ENCODE peak calls at places on chromosomes 3 and 15, in five cellular contexts. One of them, this sample, is unnamed.

GRCh38 chr3:181727122-181728036 is 15.7 kb downstream of the SOX2 start:
- DNase-seq in pancreas: no peak
- DNase-seq in colonic mucosa: no peak
- DNase-seq in uterus: no peak
- DNase-seq in ovary: no peak
- DNase-seq in this sample: no peak

GRCh38 chr15:38944551-38944950 is 379.9 kb upstream of the RASGRP1 start:
- DNase-seq in pancreas: no peak
- DNase-seq in colonic mucosa: no peak
- DNase-seq in uterus: no peak
- DNase-seq in ovary: no peak
- DNase-seq in this sample: no peak

GRCh38 chr15:74657846-74658245 is 38.0 kb downstream of the EDC3 start:
- DNase-seq in pancreas: no peak
- DNase-seq in colonic mucosa: no peak
- DNase-seq in uterus: no peak
- DNase-seq in ovary: no peak
- DNase-seq in this sample: peak; percentile 65

GRCh38 chr15:84736375-84736774 is 12.0 kb upstream of the ZNF592 start:
- DNase-seq in pancreas: no peak
- DNase-seq in colonic mucosa: no peak
- DNase-seq in uterus: no peak
- DNase-seq in ovary: no peak
- DNase-seq in this sample: no peak

GRCh38 chr3:65888980-65889706 is 149.6 kb downstream of the MAGI1 start:
- DNase-seq in pancreas: no peak
- DNase-seq in colonic mucosa: no peak
- DNase-seq in uterus: no peak
- DNase-seq in ovary: no peak
- DNase-seq in this sample: peak; percentile 94

GRCh38 chr3:146250449-146251382 is at the start of gene PLSCR4:
- DNase-seq in pancreas: peak; percentile 80
- DNase-seq in colonic mucosa: peak; percentile 90
- DNase-seq in uterus: peak; percentile 80
- DNase-seq in ovary: peak; percentile 87
- DNase-seq in this sample: peak; percentile 89

GRCh38 chr3:4687167-4687566 is 194.0 kb downstream of the ITPR1 start:
- DNase-seq in pancreas: no peak
- DNase-seq in colonic mucosa: no peak
- DNase-seq in uterus: no peak
- DNase-seq in ovary: no peak
- DNase-seq in this sample: no peak

GRCh38 chr3:180827171-180827570 is 85.3 kb upstream of the FXR1 start:
- DNase-seq in pancreas: no peak
- DNase-seq in colonic mucosa: no peak
- DNase-seq in uterus: no peak
- DNase-seq in ovary: no peak
- DNase-seq in this sample: no peak

GRCh38 chr3:50603261-50604109 is 8.1 kb downstream of the CISH start:
- DNase-seq in pancreas: no peak
- DNase-seq in colonic mucosa: no peak
- DNase-seq in uterus: no peak
- DNase-seq in ovary: peak; percentile 19
- DNase-seq in this sample: peak; percentile 26

GRCh38 chr15:61141497-61142125 is 87.5 kb downstream of the RORA start:
- DNase-seq in pancreas: no peak
- DNase-seq in colonic mucosa: no peak
- DNase-seq in uterus: no peak
- DNase-seq in ovary: no peak
- DNase-seq in this sample: no peak

GRCh38 chr3:10768995-10769394 is 47.0 kb upstream of the SLC6A11 start:
- DNase-seq in pancreas: no peak
- DNase-seq in colonic mucosa: no peak
- DNase-seq in uterus: no peak
- DNase-seq in ovary: no peak
- DNase-seq in this sample: no peak

GRCh38 chr15:58174709-58175108 is 36.5 kb downstream of the AQP9 start:
- DNase-seq in pancreas: no peak
- DNase-seq in colonic mucosa: no peak
- DNase-seq in uterus: no peak
- DNase-seq in ovary: no peak
- DNase-seq in this sample: no peak

GRCh38 chr3:64358853-64359252 is 133.6 kb upstream of the PRICKLE2 start:
- DNase-seq in pancreas: no peak
- DNase-seq in colonic mucosa: no peak
- DNase-seq in uterus: no peak
- DNase-seq in ovary: no peak
- DNase-seq in this sample: no peak

GRCh38 chr3:122668930-122669730 is 11.5 kb upstream of the PARP14 start:
- DNase-seq in pancreas: no peak
- DNase-seq in colonic mucosa: peak; percentile 24
- DNase-seq in uterus: no peak
- DNase-seq in ovary: no peak
- DNase-seq in this sample: peak; percentile 60

GRCh38 chr3:168085491-168086119 is 10.1 kb downstream of the GOLIM4 start:
- DNase-seq in pancreas: no peak
- DNase-seq in colonic mucosa: no peak
- DNase-seq in uterus: no peak
- DNase-seq in ovary: no peak
- DNase-seq in this sample: no peak

DNA sequence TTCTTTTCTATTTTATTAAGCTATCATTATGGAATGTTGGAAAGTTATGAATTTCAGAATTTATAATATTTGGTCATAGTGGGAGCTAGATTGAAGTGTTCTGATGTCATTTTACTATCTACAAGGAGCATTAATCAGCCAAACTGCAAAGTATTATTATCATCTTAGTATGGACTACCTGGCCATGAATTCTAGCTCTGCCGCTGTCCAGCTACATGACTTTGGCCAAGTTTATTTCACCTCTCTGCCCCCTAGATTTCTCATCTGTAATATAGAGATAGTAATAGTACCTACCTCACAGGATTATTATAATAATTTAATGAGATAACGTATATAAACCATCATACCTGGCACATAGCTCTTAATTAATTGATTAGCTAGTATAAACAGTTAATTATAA is 27.8 kb upstream of the ABHD10 start:
- DNase-seq in pancreas: no peak
- DNase-seq in colonic mucosa: no peak
- DNase-seq in uterus: no peak
- DNase-seq in ovary: no peak
- DNase-seq in this sample: no peak
- H3K36me3 ChIP-seq in pancreas: no peaks in the 10 kb centered on the region
- H3K36me3 ChIP-seq in colonic mucosa: no peaks in the 10 kb centered on the region
- H3K36me3 ChIP-seq in uterus: no peaks in the 10 kb centered on the region
- H3K36me3 ChIP-seq in ovary: no peaks in the 10 kb centered on the region
- H3K36me3 ChIP-seq in this sample: peaks cover 73% of the 10 kb centered on the region

GRCh38 chr3:115204470-115204869 is 57.4 kb upstream of the ZBTB20 start:
- DNase-seq in pancreas: no peak
- DNase-seq in colonic mucosa: no peak
- DNase-seq in uterus: no peak
- DNase-seq in ovary: no peak
- DNase-seq in this sample: no peak
- H3K36me3 ChIP-seq in pancreas: no peaks in the 10 kb centered on the region
- H3K36me3 ChIP-seq in colonic mucosa: no peaks in the 10 kb centered on the region
- H3K36me3 ChIP-seq in uterus: no peaks in the 10 kb centered on the region
- H3K36me3 ChIP-seq in ovary: no peaks in the 10 kb centered on the region
- H3K36me3 ChIP-seq in this sample: no peaks in the 10 kb centered on the region

DNA sequence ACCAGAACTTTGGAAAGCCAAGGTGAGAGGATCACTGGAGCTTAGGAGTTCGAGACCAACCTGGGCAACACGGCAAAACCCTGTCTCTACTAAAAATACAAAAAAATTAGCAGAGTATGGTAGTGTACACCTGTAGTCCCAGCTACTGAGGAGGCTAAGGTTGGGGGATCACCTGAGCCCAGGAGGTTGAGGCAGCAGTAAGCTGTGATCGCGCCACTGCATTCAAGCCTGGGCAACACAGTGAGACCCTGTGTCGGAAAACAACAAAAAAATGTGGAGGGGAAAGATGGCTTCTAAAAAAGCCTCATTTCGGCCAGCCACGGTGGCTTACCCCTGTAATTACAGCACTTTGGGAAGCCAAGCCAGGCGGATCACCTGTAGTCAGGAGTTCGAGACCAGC is 54.5 kb downstream of the SETD2 start:
- DNase-seq in pancreas: no peak
- DNase-seq in colonic mucosa: no peak
- DNase-seq in uterus: no peak
- DNase-seq in ovary: no peak
- DNase-seq in this sample: no peak
- H3K36me3 ChIP-seq in pancreas: no peaks in the 10 kb centered on the region
- H3K36me3 ChIP-seq in colonic mucosa: peaks cover 6% of the 10 kb centered on the region
- H3K36me3 ChIP-seq in uterus: no peaks in the 10 kb centered on the region
- H3K36me3 ChIP-seq in ovary: no peaks in the 10 kb centered on the region
- H3K36me3 ChIP-seq in this sample: peaks cover 32% of the 10 kb centered on the region

DNA sequence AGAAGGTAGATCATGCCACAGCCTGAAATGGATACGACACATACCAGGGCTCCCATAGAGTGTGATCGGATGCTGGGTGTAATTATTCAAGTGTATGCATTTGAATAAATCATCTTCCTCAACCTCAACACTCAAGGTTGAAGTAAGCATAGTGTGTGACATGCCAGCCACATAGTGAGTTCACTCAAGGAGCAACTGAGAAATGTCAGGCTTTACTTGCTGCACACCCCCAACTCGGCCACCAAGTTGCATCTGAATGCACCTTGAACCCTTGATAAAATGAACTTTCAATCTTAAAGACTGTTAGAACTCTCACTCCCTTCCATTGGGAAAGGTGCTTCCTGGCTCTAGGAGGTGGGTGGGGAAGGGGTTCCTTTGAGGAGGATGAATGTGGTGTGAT is 121.3 kb downstream of the GHSR start:
- DNase-seq in pancreas: no peak
- DNase-seq in colonic mucosa: no peak
- DNase-seq in uterus: no peak
- DNase-seq in ovary: no peak
- DNase-seq in this sample: no peak
- H3K36me3 ChIP-seq in pancreas: no peaks in the 10 kb centered on the region
- H3K36me3 ChIP-seq in colonic mucosa: peaks cover 11% of the 10 kb centered on the region
- H3K36me3 ChIP-seq in uterus: no peaks in the 10 kb centered on the region
- H3K36me3 ChIP-seq in ovary: no peaks in the 10 kb centered on the region
- H3K36me3 ChIP-seq in this sample: peaks cover 85% of the 10 kb centered on the region

GRCh38 chr3:184129012-184129411 is 6.1 kb upstream of the EIF2B5 start:
- DNase-seq in pancreas: no peak
- DNase-seq in colonic mucosa: peak; percentile 26
- DNase-seq in uterus: no peak
- DNase-seq in ovary: no peak
- DNase-seq in this sample: peak; percentile 79

GRCh38 chr3:184126006-184126405 is 9.2 kb upstream of the EIF2B5 start:
- DNase-seq in pancreas: no peak
- DNase-seq in colonic mucosa: no peak
- DNase-seq in uterus: no peak
- DNase-seq in ovary: no peak
- DNase-seq in this sample: no peak
- H3K36me3 ChIP-seq in pancreas: no peaks in the 10 kb centered on the region
- H3K36me3 ChIP-seq in colonic mucosa: no peaks in the 10 kb centered on the region
- H3K36me3 ChIP-seq in uterus: no peaks in the 10 kb centered on the region
- H3K36me3 ChIP-seq in ovary: no peaks in the 10 kb centered on the region
- H3K36me3 ChIP-seq in this sample: no peaks in the 10 kb centered on the region

GRCh38 chr15:34292591-34292990 is 45.0 kb downstream of the SLC12A6 start:
- DNase-seq in pancreas: no peak
- DNase-seq in colonic mucosa: no peak
- DNase-seq in uterus: no peak
- DNase-seq in ovary: no peak
- DNase-seq in this sample: no peak

GRCh38 chr15:34301058-34301457 is 36.5 kb downstream of the SLC12A6 start:
- DNase-seq in pancreas: no peak
- DNase-seq in colonic mucosa: no peak
- DNase-seq in uterus: no peak
- DNase-seq in ovary: no peak
- DNase-seq in this sample: no peak

GRCh38 chr15:34297059-34297458 is 40.5 kb downstream of the SLC12A6 start:
- DNase-seq in pancreas: no peak
- DNase-seq in colonic mucosa: no peak
- DNase-seq in uterus: no peak
- DNase-seq in ovary: no peak
- DNase-seq in this sample: peak; percentile 48
- H3K36me3 ChIP-seq in pancreas: no peaks in the 10 kb centered on the region
- H3K36me3 ChIP-seq in colonic mucosa: no peaks in the 10 kb centered on the region
- H3K36me3 ChIP-seq in uterus: no peaks in the 10 kb centered on the region
- H3K36me3 ChIP-seq in ovary: no peaks in the 10 kb centered on the region
- H3K36me3 ChIP-seq in this sample: no peaks in the 10 kb centered on the region

DNA sequence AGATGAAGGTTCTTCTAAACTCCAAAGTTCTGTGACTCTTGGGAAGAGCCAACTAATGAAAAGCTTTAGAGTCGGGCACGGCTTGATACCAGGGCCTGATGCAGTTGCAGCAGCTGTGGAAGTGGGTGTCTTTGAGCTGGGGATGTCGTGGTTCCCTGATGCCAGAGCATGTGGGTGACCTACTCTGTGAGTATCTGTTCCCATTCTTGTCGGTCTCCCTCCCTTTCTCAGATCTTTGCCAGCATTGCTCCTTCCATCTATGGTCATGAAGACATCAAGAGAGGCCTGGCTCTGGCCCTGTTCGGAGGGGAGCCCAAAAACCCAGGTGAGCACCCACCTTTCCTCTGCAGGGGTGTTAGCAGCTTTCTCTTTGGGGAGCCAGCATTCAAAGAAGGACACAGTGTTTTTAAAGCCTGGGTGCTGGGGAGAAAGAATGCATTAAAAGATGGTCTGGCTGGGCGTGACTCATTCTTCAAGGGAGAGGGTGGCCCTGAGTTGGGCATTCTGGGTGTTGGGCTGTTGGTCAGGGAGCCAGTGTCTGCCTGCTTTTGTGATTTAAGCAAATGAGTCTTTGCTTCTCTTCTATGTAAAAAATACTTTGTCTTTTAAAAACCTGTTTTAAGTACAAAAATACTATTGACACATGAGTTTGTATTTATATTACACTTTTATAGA is 13.2 kb upstream of the PODXL2 start:
- DNase-seq in pancreas: no peak
- DNase-seq in colonic mucosa: no peak
- DNase-seq in uterus: no peak
- DNase-seq in ovary: no peak
- DNase-seq in this sample: peak; percentile 86
- H3K36me3 ChIP-seq in pancreas: no peaks in the 10 kb centered on the region
- H3K36me3 ChIP-seq in colonic mucosa: no peaks in the 10 kb centered on the region
- H3K36me3 ChIP-seq in uterus: no peaks in the 10 kb centered on the region
- H3K36me3 ChIP-seq in ovary: no peaks in the 10 kb centered on the region
- H3K36me3 ChIP-seq in this sample: peaks cover 17% of the 10 kb centered on the region

GRCh38 chr15:41535529-41535928 is 8.5 kb downstream of the RPAP1 start:
- DNase-seq in pancreas: no peak
- DNase-seq in colonic mucosa: no peak
- DNase-seq in uterus: no peak
- DNase-seq in ovary: no peak
- DNase-seq in this sample: no peak

GRCh38 chr15:41530363-41530956 is 13.6 kb downstream of the RPAP1 start:
- DNase-seq in pancreas: no peak
- DNase-seq in colonic mucosa: no peak
- DNase-seq in uterus: no peak
- DNase-seq in ovary: no peak
- DNase-seq in this sample: no peak
- H3K36me3 ChIP-seq in pancreas: peaks cover 3% of the 10 kb centered on the region
- H3K36me3 ChIP-seq in colonic mucosa: no peaks in the 10 kb centered on the region
- H3K36me3 ChIP-seq in uterus: no peaks in the 10 kb centered on the region
- H3K36me3 ChIP-seq in ovary: no peaks in the 10 kb centered on the region
- H3K36me3 ChIP-seq in this sample: peaks cover 71% of the 10 kb centered on the region

DNA sequence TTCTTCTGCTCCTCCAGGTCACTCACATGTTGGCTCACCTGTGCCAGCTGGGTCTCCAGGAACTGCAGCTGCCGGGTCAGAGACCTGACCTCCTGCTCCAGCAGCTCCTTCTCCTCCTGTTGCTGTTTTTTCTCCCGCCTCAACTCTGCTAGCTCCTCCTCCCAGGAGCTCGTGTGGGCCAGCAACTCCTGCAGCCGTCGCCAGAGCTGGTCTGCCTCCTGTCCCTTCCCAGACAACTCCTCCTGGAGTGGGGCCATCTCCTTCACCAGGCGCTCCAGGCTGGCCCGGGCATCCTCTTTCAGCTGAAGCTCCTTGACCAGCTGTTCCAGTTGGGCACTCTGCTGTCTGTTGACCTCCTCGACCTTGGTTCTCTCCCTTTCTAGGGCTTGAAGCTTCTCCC is 24.5 kb downstream of the CXCR6 start:
- DNase-seq in pancreas: no peak
- DNase-seq in colonic mucosa: no peak
- DNase-seq in uterus: no peak
- DNase-seq in ovary: no peak
- DNase-seq in this sample: no peak
- H3K36me3 ChIP-seq in pancreas: peaks cover 10% of the 10 kb centered on the region
- H3K36me3 ChIP-seq in colonic mucosa: peaks cover 24% of the 10 kb centered on the region
- H3K36me3 ChIP-seq in uterus: no peaks in the 10 kb centered on the region
- H3K36me3 ChIP-seq in ovary: no peaks in the 10 kb centered on the region
- H3K36me3 ChIP-seq in this sample: peaks cover 57% of the 10 kb centered on the region

This sample was measured in osteoblast.